ENCODE peak calls at places on chromosome 3, in seven cellular contexts. A is neuronal stem cell, K is H9, E is IMR-90, X is mesenchymal stem cell, U is H1, D is trophoblast cell. P is an unnamed sample.

GRCh38 chr3:196757876-196758739 is 18.5 kb downstream of the PAK2 start:
- DNase-seq in X (peak), D (no peak), A (no peak), U (no peak), E (peak), K (no peak), P (no peak)

GRCh38 chr3:158713094-158713499 is 19.2 kb downstream of the RARRES1 start:
- DNase-seq in E (no peak), D (no peak), X (peak), A (no peak), U (no peak), K (no peak), P (peak)

GRCh38 chr3:113255100-113255853 is 43.9 kb downstream of the BOC start:
- DNase-seq in X (no peak), A (no peak), U (no peak), E (peak), K (peak), D (no peak), P (peak)

GRCh38 chr3:129023909-129024308 is 22.8 kb downstream of the EFCC1 start:
- DNase-seq in A (no peak), E (peak), X (no peak), K (no peak), D (no peak), U (no peak), P (no peak)

GRCh38 chr3:52315006-52315405 is 1.1 kb upstream of the DNAH1 start:
- DNase-seq in D (no peak), X (no peak), K (no peak), E (no peak), U (no peak), A (no peak), P (no peak)

GRCh38 chr3:30199096-30199734 is 407.2 kb upstream of the TGFBR2 start:
- DNase-seq in E (peak), K (peak), D (peak), U (peak), X (peak), A (peak), P (peak)

GRCh38 chr3:47404955-47405790 is 24.4 kb downstream of the PTPN23 start:
- DNase-seq in U (no peak), D (no peak), K (no peak), X (no peak), E (no peak), A (no peak), P (no peak)

GRCh38 chr3:110711851-110712396 is 359.7 kb upstream of the NECTIN3 start:
- DNase-seq in U (no peak), K (peak), E (peak), A (no peak), X (peak), D (no peak), P (peak)

GRCh38 chr3:13222891-13223573 is 149.8 kb upstream of the IQSEC1 start:
- DNase-seq in D (no peak), A (no peak), K (no peak), E (no peak), X (no peak), U (no peak), P (no peak)

GRCh38 chr3:176978441-176978840 is 218.8 kb downstream of the TBL1XR1 start:
- DNase-seq in U (no peak), D (no peak), K (no peak), E (no peak), X (no peak), A (no peak), P (no peak)

GRCh38 chr3:189953551-189953950 is 167.1 kb downstream of the P3H2 start:
- DNase-seq in A (no peak), E (peak), D (no peak), X (no peak), K (no peak), U (no peak), P (no peak)

GRCh38 chr3:78605178-78605577 is 1162.6 kb downstream of the ROBO1 start:
- DNase-seq in X (no peak), A (no peak), E (no peak), U (no peak), D (no peak), K (no peak), P (no peak)

GRCh38 chr3:78613366-78614008 is 1154.3 kb downstream of the ROBO1 start:
- DNase-seq in D (no peak), U (no peak), K (no peak), E (no peak), A (no peak), X (no peak), P (no peak)

GRCh38 chr3:78606756-78607155 is 1161.0 kb downstream of the ROBO1 start:
- DNase-seq in D (no peak), A (no peak), X (no peak), U (no peak), K (no peak), E (no peak), P (no peak)

DNA sequence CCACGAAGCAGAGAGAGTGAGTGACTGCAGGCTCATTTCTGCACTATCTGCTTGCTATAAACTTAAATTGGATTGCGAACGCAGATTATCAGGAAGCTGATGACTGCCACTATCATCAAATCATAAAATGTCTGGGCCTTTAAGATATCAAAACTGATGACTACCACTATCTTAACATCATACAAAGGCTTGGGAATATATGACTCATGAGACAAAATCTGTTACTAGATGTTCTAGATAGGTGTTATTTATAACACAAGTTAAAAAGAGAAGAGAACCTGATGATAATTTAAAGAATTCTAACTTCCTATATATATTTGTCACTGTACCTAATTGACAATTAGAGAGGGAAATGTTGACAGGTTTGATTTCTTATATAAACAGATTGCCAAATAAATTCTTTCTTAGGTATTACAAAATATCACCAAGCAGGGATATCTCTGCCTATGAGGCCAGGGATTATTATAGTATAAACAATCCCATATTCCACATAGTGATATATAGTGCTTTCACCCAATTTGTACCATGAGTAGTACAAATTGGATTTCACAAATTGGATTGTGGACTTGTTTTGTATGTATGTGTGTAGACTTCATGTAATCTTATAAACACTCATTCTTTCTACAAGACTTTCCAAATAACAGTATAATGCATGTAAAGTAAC is 1157.2 kb downstream of the ROBO1 start:
- DNase-seq in A (no peak), D (no peak), E (no peak), K (no peak), X (peak), U (no peak), P (no peak)
- H4K8ac ChIP-seq in A (no peak), D (no peak), E (no peak), K (no peak), X (no peak), U (no peak), P (no peak)

GRCh38 chr3:186596568-186597287 is 16.1 kb upstream of the AHSG start:
- DNase-seq in E (peak), X (no peak), D (peak), K (peak), A (no peak), U (no peak), P (peak)

GRCh38 chr3:186593862-186594261 is 19.0 kb upstream of the AHSG start:
- DNase-seq in K (no peak), X (no peak), A (no peak), E (no peak), D (no peak), U (no peak), P (no peak)

GRCh38 chr3:186592682-186593081 is 20.2 kb upstream of the AHSG start:
- DNase-seq in K (no peak), A (no peak), U (no peak), E (no peak), X (no peak), D (no peak), P (no peak)

GRCh38 chr3:186598108-186598784 is 14.6 kb upstream of the AHSG start:
- DNase-seq in E (peak), U (no peak), K (no peak), A (no peak), X (no peak), D (peak), P (peak)

DNA sequence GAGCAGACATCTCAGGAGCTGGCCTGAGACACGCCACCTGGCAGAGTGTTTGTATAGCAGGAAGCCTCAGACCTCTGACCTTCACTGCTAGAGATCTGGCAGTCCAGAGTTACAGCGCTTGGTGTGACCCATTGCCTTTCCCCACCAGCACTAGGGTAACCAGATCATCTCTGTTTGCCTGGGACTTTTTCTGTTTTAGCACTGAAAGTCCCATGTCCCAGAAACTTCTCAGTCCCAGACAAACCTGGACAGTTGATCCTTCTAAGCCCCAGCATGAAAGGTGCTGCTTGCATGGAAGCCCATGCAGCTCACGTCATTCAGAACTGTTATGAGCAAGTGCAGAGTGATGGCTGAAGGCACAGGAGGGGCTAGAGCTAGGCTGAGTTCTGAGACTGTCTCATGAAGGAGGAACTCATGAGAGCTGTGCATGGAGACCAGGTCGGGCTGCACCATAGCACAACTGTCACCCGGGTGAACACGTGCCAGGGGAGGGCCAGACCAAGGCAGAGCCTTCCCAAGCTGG is 18.2 kb upstream of the AHSG start:
- DNase-seq in U (no peak), E (no peak), X (no peak), A (no peak), K (no peak), D (no peak), P (no peak)
- H3K18ac ChIP-seq in U (no peak), E (no peak), X (no peak), A (no peak), K (no peak), D (no peak), P (no peak)

GRCh38 chr3:24229468-24230263 is 265.0 kb downstream of the THRB start:
- DNase-seq in U (no peak), A (no peak), X (no peak), E (no peak), D (no peak), K (no peak), P (no peak)
- H2BK120ac ChIP-seq in U (no peak), A (no peak), X (no peak), E (no peak), D (no peak), K (no peak), P (no peak)

GRCh38 chr3:48662140-48662752 is 440 bp downstream of the CELSR3 start:
- DNase-seq in A (no peak), X (peak), D (no peak), E (no peak), K (peak), U (no peak), P (no peak)
- H4K8ac ChIP-seq in A (no peak), X (no peak), D (no peak), E (no peak), K (no peak), U (no peak), P (no peak)

GRCh38 chr3:3853584-3853983 is 54.4 kb downstream of the LRRN1 start:
- DNase-seq in D (no peak), E (no peak), X (no peak), K (no peak), U (no peak), A (no peak), P (peak)
- H3K18ac ChIP-seq in D (no peak), E (no peak), X (no peak), K (no peak), U (no peak), A (no peak), P (no peak)

GRCh38 chr3:169641167-169641566 is 22.3 kb downstream of the MECOM start:
- DNase-seq in U (no peak), E (no peak), K (no peak), D (no peak), A (no peak), X (no peak), P (no peak)
- H2BK120ac ChIP-seq in U (no peak), E (no peak), K (no peak), D (no peak), A (no peak), X (no peak), P (no peak)

DNA sequence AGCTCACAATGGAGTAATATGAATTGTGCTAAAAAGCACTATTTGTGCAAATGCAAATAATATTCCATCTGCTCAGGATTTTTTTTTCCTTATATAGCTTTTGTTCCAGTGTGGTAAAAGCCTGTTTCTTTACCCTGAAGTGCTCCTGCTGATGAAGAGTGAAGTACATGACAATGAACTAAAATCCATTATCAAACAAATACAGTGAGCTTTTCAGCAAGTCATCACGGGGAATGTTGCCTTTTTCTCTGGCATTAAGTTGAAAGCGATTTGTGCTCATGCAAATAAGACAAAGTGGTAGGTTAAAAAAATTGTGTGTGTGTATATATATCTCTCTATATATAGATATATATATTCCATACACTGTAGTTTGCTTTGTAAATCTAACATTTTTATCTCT is 28.6 kb upstream of the CCDC39 start:
- DNase-seq in X (no peak), E (no peak), U (no peak), D (no peak), K (no peak), A (no peak), P (no peak)
- H4K8ac ChIP-seq in X (no peak), E (no peak), U (no peak), D (no peak), K (no peak), A (no peak), P (no peak)